ENCODE peak calls at places on chromosome 1, in seven cellular contexts. One of them, this sample, is unnamed.
A peak's percentile ranks its signal among the peaks of the same experiment; 100 is the strongest.

GRCh38 chr1:108199231-108199657 is 899 bp downstream of the SLC25A24 start:
- DNase-seq in A549: peak; percentile 48
- DNase-seq in cardiac muscle cell: no peak
- DNase-seq in B cell: no peak
- DNase-seq in NB4: peak; percentile 26
- DNase-seq in GM10248: no peak
- DNase-seq in left ventricle myocardium inferior: no peak
- DNase-seq in this sample: no peak

GRCh38 chr1:21922103-21923014 is 14.8 kb downstream of the HSPG2 start:
- DNase-seq in A549: no peak
- DNase-seq in cardiac muscle cell: no peak
- DNase-seq in B cell: no peak
- DNase-seq in NB4: no peak
- DNase-seq in GM10248: no peak
- DNase-seq in left ventricle myocardium inferior: no peak
- DNase-seq in this sample: peak; percentile 62

GRCh38 chr1:173868266-173869107 is at the start of gene ZBTB37:
- DNase-seq in A549: peak; percentile 91
- DNase-seq in cardiac muscle cell: peak; percentile 93
- DNase-seq in B cell: peak; percentile 82
- DNase-seq in NB4: peak; percentile 91
- DNase-seq in GM10248: peak; percentile 90
- DNase-seq in left ventricle myocardium inferior: peak; percentile 88
- DNase-seq in this sample: peak; percentile 91

GRCh38 chr1:147272042-147272441 is 29.6 kb downstream of the CHD1L start:
- DNase-seq in A549: no peak
- DNase-seq in cardiac muscle cell: no peak
- DNase-seq in B cell: no peak
- DNase-seq in NB4: no peak
- DNase-seq in GM10248: no peak
- DNase-seq in left ventricle myocardium inferior: no peak
- DNase-seq in this sample: no peak

GRCh38 chr1:76109404-76109803 is 34.9 kb downstream of the ST6GALNAC3 start:
- DNase-seq in A549: no peak
- DNase-seq in cardiac muscle cell: no peak
- DNase-seq in B cell: no peak
- DNase-seq in NB4: no peak
- DNase-seq in GM10248: no peak
- DNase-seq in left ventricle myocardium inferior: no peak
- DNase-seq in this sample: no peak

GRCh38 chr1:23343246-23344110 is 606 bp downstream of the HNRNPR start:
- DNase-seq in A549: peak; percentile 59
- DNase-seq in cardiac muscle cell: peak; percentile 62
- DNase-seq in B cell: no peak
- DNase-seq in NB4: peak; percentile 55
- DNase-seq in GM10248: no peak
- DNase-seq in left ventricle myocardium inferior: no peak
- DNase-seq in this sample: peak; percentile 70

GRCh38 chr1:30905898-30906620 is 2.5 kb downstream of the SDC3 start:
- DNase-seq in A549: no peak
- DNase-seq in cardiac muscle cell: no peak
- DNase-seq in B cell: no peak
- DNase-seq in NB4: no peak
- DNase-seq in GM10248: no peak
- DNase-seq in left ventricle myocardium inferior: peak; percentile 13
- DNase-seq in this sample: peak; percentile 63

GRCh38 chr1:211851174-211851573 is 20.6 kb upstream of the LPGAT1 start:
- DNase-seq in A549: no peak
- DNase-seq in cardiac muscle cell: no peak
- DNase-seq in B cell: no peak
- DNase-seq in NB4: no peak
- DNase-seq in GM10248: no peak
- DNase-seq in left ventricle myocardium inferior: no peak
- DNase-seq in this sample: no peak

GRCh38 chr1:27402349-27402754 is 9.9 kb downstream of the GPR3 start:
- DNase-seq in A549: peak; percentile 54
- DNase-seq in cardiac muscle cell: peak; percentile 62
- DNase-seq in B cell: no peak
- DNase-seq in NB4: peak; percentile 71
- DNase-seq in GM10248: no peak
- DNase-seq in left ventricle myocardium inferior: peak; percentile 74
- DNase-seq in this sample: peak; percentile 91

GRCh38 chr1:1041092-1041503 is 21.2 kb downstream of the AGRN start:
- DNase-seq in A549: no peak
- DNase-seq in cardiac muscle cell: no peak
- DNase-seq in B cell: no peak
- DNase-seq in NB4: no peak
- DNase-seq in GM10248: no peak
- DNase-seq in left ventricle myocardium inferior: no peak
- DNase-seq in this sample: no peak

GRCh38 chr1:1041873-1042272 is 22.0 kb downstream of the AGRN start:
- DNase-seq in A549: no peak
- DNase-seq in cardiac muscle cell: no peak
- DNase-seq in B cell: no peak
- DNase-seq in NB4: no peak
- DNase-seq in GM10248: no peak
- DNase-seq in left ventricle myocardium inferior: no peak
- DNase-seq in this sample: no peak

GRCh38 chr1:1039145-1039910 is 19.4 kb downstream of the AGRN start:
- DNase-seq in A549: no peak
- DNase-seq in cardiac muscle cell: no peak
- DNase-seq in B cell: no peak
- DNase-seq in NB4: peak; percentile 76
- DNase-seq in GM10248: peak; percentile 47
- DNase-seq in left ventricle myocardium inferior: no peak
- DNase-seq in this sample: no peak

GRCh38 chr1:1038694-1039093 is 18.8 kb downstream of the AGRN start:
- DNase-seq in A549: no peak
- DNase-seq in cardiac muscle cell: no peak
- DNase-seq in B cell: no peak
- DNase-seq in NB4: peak; percentile 85
- DNase-seq in GM10248: peak; percentile 79
- DNase-seq in left ventricle myocardium inferior: no peak
- DNase-seq in this sample: no peak

GRCh38 chr1:1040004-1040991 is 20.4 kb downstream of the AGRN start:
- DNase-seq in A549: peak; percentile 74
- DNase-seq in cardiac muscle cell: peak; percentile 91
- DNase-seq in B cell: peak; percentile 99
- DNase-seq in NB4: peak; percentile 86
- DNase-seq in GM10248: peak; percentile 96
- DNase-seq in left ventricle myocardium inferior: peak; percentile 69
- DNase-seq in this sample: peak; percentile 90
- TF ChIP-seq CTCF in A549: no peak
- TF ChIP-seq CTCF in cardiac muscle cell: no peak
- TF ChIP-seq CTCF in B cell: no peak
- TF ChIP-seq CTCF in NB4: no peak
- TF ChIP-seq CTCF in GM10248: no peak
- TF ChIP-seq CTCF in left ventricle myocardium inferior: no peak
- TF ChIP-seq CTCF in this sample: peak; percentile 22

DNA sequence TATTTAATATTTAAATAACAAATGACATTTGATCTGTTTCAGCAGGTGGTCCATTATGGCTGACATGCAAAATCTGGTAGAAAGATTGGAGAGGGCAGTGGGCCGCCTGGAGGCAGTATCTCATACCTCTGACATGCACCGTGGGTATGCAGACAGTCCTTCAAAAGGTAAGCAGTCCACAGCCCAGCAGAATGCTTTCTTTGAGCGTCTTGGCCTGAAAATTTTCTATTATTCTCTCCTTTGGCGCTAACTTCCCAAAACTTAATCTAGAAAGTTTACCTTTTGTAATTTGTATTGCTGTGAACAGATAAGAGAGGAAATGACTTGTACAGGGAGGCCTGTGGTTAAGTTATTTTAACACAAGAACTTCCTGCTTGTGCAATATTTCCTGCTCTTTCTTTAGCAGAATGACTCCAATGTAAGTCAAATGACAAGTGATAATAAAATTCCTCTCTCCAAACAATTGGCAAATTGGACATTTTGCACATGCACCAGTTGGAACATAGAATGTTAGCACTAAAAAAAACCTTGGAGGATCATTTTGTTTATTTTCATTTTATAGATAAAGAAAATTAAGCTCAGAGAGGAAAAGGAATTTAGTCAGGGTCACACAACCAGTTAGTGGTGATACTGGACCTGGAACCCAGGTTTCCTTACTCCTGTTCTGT is 18.9 kb downstream of the CAP1 start:
- DNase-seq in A549: peak; percentile 11
- DNase-seq in cardiac muscle cell: no peak
- DNase-seq in B cell: peak; percentile 23
- DNase-seq in NB4: peak; percentile 81
- DNase-seq in GM10248: no peak
- DNase-seq in left ventricle myocardium inferior: no peak
- DNase-seq in this sample: no peak
- TF ChIP-seq CTCF in A549: no peak
- TF ChIP-seq CTCF in cardiac muscle cell: peak; percentile 17
- TF ChIP-seq CTCF in B cell: no peak
- TF ChIP-seq CTCF in NB4: peak; percentile 20
- TF ChIP-seq CTCF in GM10248: peak; percentile 32
- TF ChIP-seq CTCF in left ventricle myocardium inferior: no peak
- TF ChIP-seq CTCF in this sample: no peak

DNA sequence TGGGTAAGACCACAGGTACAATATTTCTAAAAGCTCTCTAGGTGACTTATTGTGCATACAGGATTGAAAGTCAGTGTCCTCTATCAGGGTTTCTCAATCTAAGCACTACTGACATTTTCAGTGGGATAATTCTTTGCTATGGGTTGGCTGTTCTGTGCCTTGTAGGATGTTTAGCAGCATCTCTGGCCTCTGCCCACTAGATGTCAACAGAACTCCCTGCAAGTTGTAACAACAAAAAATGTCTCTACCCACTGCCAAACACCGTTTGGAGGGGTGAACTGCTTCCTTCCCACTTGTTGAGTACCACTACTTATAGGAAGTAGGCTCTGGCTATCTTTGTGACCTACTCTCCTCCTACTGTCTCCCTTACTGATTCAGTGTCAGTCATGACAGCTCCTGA is 90.1 kb upstream of the ZRANB2 start:
- DNase-seq in A549: no peak
- DNase-seq in cardiac muscle cell: no peak
- DNase-seq in B cell: no peak
- DNase-seq in NB4: peak; percentile 7
- DNase-seq in GM10248: no peak
- DNase-seq in left ventricle myocardium inferior: no peak
- DNase-seq in this sample: no peak
- TF ChIP-seq CTCF in A549: no peak
- TF ChIP-seq CTCF in cardiac muscle cell: no peak
- TF ChIP-seq CTCF in B cell: no peak
- TF ChIP-seq CTCF in NB4: no peak
- TF ChIP-seq CTCF in GM10248: no peak
- TF ChIP-seq CTCF in left ventricle myocardium inferior: no peak
- TF ChIP-seq CTCF in this sample: no peak

GRCh38 chr1:150161747-150162581 is 12.2 kb downstream of the PLEKHO1 start:
- DNase-seq in A549: peak; percentile 29
- DNase-seq in cardiac muscle cell: peak; percentile 35
- DNase-seq in B cell: no peak
- DNase-seq in NB4: peak; percentile 53
- DNase-seq in GM10248: no peak
- DNase-seq in left ventricle myocardium inferior: no peak
- DNase-seq in this sample: no peak
- TF ChIP-seq CTCF in A549: no peak
- TF ChIP-seq CTCF in cardiac muscle cell: no peak
- TF ChIP-seq CTCF in B cell: peak; percentile 22
- TF ChIP-seq CTCF in NB4: no peak
- TF ChIP-seq CTCF in GM10248: peak; percentile 17
- TF ChIP-seq CTCF in left ventricle myocardium inferior: no peak
- TF ChIP-seq CTCF in this sample: no peak

This sample was measured in sigmoid colon.